ENCODE peak calls at places on chromosome 18, in five cellular contexts. L is hepatocyte, Q is AG08396, H is H9, X is NCI-H2227 treated with DMSO at 0.1 percent for 48 hours. T is an unnamed sample.

GRCh38 chr18:2967357-2967756 is 45.6 kb downstream of the LPIN2 start:
- DNase-seq in L (no peak), Q (no peak), H (no peak), X (no peak), T (no peak)

GRCh38 chr18:63138469-63139340 is 180.9 kb downstream of the BCL2 start:
- DNase-seq in L (no peak), Q (no peak), H (peak; percentile 82), X (no peak), T (no peak)

GRCh38 chr18:46156838-46157237 is 52.7 kb downstream of the HAUS1 start:
- DNase-seq in L (no peak), Q (no peak), H (no peak), X (no peak), T (no peak)

GRCh38 chr18:48053881-48054586 is 123.6 kb upstream of the SMAD2 start:
- DNase-seq in L (peak; percentile 19), Q (no peak), H (no peak), X (no peak), T (no peak)

GRCh38 chr18:33097126-33097525 is 324.3 kb upstream of the KLHL14 start:
- DNase-seq in L (peak; percentile 4), Q (no peak), H (no peak), X (no peak), T (no peak)

GRCh38 chr18:28176933-28177827 is at the start of gene CDH2:
- DNase-seq in L (peak; percentile 88), Q (peak; percentile 87), H (peak; percentile 87), X (peak; percentile 91), T (peak; percentile 81)

GRCh38 chr18:2641638-2642037 is 13.9 kb upstream of the SMCHD1 start:
- DNase-seq in L (no peak), Q (peak; percentile 25), H (no peak), X (no peak), T (no peak)

GRCh38 chr18:6745504-6746031 is 16.1 kb downstream of the ARHGAP28 start:
- DNase-seq in L (no peak), Q (no peak), H (no peak), X (peak; percentile 20), T (no peak)

GRCh38 chr18:79523221-79523737 is 127.5 kb downstream of the NFATC1 start:
- DNase-seq in L (no peak), Q (no peak), H (peak; percentile 10), X (no peak), T (no peak)

GRCh38 chr18:29862824-29863223 is 1179.7 kb downstream of the DSC3 start:
- DNase-seq in L (no peak), Q (no peak), H (no peak), X (no peak), T (no peak)

GRCh38 chr18:79687806-79688205 is 8.2 kb downstream of the CTDP1 start:
- DNase-seq in L (no peak), Q (no peak), H (no peak), X (no peak), T (peak; percentile 30)

GRCh38 chr18:35282353-35282752 is 7.7 kb downstream of the ZSCAN30 start:
- DNase-seq in L (no peak), Q (peak; percentile 80), H (no peak), X (no peak), T (no peak)

GRCh38 chr18:59501876-59502221 is 142.8 kb upstream of the LMAN1 start:
- DNase-seq in L (no peak), Q (no peak), H (no peak), X (no peak), T (no peak)

GRCh38 chr18:73990241-73990640 is 157.4 kb downstream of the FBXO15 start:
- DNase-seq in L (no peak), Q (no peak), H (no peak), X (no peak), T (no peak)

GRCh38 chr18:74152270-74152669 is 3.9 kb downstream of the TIMM21 start:
- DNase-seq in L (no peak), Q (no peak), H (no peak), X (no peak), T (no peak)

GRCh38 chr18:57009836-57010235 is 137.1 kb upstream of the BOD1L2 start:
- DNase-seq in L (no peak), Q (no peak), H (no peak), X (no peak), T (no peak)